ENCODE peak calls at places on chromosomes 3 and 15, in seven cellular contexts. One of them, this sample, is unnamed.

GRCh38 chr3:104909721-104910120 is 457.0 kb upstream of the ALCAM start:
- DNase-seq in HepG2: no peak
- DNase-seq in SK-N-SH: no peak
- DNase-seq in GM12878: no peak
- DNase-seq in HCT116: no peak
- DNase-seq in K562: no peak
- DNase-seq in H1: no peak
- DNase-seq in this sample: no peak

GRCh38 chr15:82047493-82048446 is 2.0 kb upstream of the MEX3B start:
- DNase-seq in K562: no peak
- DNase-seq in GM12878: no peak
- DNase-seq in H1: no peak
- DNase-seq in SK-N-SH: no peak
- DNase-seq in HCT116: no peak
- DNase-seq in HepG2: no peak
- DNase-seq in this sample: peak

GRCh38 chr3:78204977-78205376 is 1165.1 kb downstream of the ROBO2 start:
- DNase-seq in K562: no peak
- DNase-seq in H1: no peak
- DNase-seq in SK-N-SH: no peak
- DNase-seq in HCT116: no peak
- DNase-seq in HepG2: peak
- DNase-seq in GM12878: no peak
- DNase-seq in this sample: no peak

GRCh38 chr15:27673766-27674445 is 425.2 kb downstream of the OCA2 start:
- DNase-seq in HepG2: no peak
- DNase-seq in HCT116: no peak
- DNase-seq in K562: no peak
- DNase-seq in H1: no peak
- DNase-seq in SK-N-SH: no peak
- DNase-seq in GM12878: no peak
- DNase-seq in this sample: no peak

GRCh38 chr3:127491909-127492308 is 98.6 kb downstream of the TPRA1 start:
- DNase-seq in HepG2: no peak
- DNase-seq in SK-N-SH: no peak
- DNase-seq in H1: no peak
- DNase-seq in K562: no peak
- DNase-seq in GM12878: no peak
- DNase-seq in HCT116: no peak
- DNase-seq in this sample: no peak

GRCh38 chr3:185473290-185473815 is 25.5 kb downstream of the TMEM41A start:
- DNase-seq in HepG2: no peak
- DNase-seq in H1: no peak
- DNase-seq in GM12878: no peak
- DNase-seq in K562: peak
- DNase-seq in HCT116: peak
- DNase-seq in SK-N-SH: no peak
- DNase-seq in this sample: no peak

GRCh38 chr3:36859494-36859893 is 85.4 kb downstream of the TRANK1 start:
- DNase-seq in H1: no peak
- DNase-seq in K562: no peak
- DNase-seq in HCT116: no peak
- DNase-seq in GM12878: no peak
- DNase-seq in HepG2: no peak
- DNase-seq in SK-N-SH: no peak
- DNase-seq in this sample: no peak

GRCh38 chr3:70824785-70825184 is 512.3 kb upstream of the MDFIC2 start:
- DNase-seq in HepG2: no peak
- DNase-seq in SK-N-SH: no peak
- DNase-seq in HCT116: no peak
- DNase-seq in GM12878: no peak
- DNase-seq in H1: no peak
- DNase-seq in K562: no peak
- DNase-seq in this sample: no peak

GRCh38 chr3:69210068-69210730 is 87.8 kb upstream of the LMOD3 start:
- DNase-seq in HCT116: no peak
- DNase-seq in K562: no peak
- DNase-seq in GM12878: no peak
- DNase-seq in H1: no peak
- DNase-seq in HepG2: no peak
- DNase-seq in SK-N-SH: no peak
- DNase-seq in this sample: peak

GRCh38 chr3:157081681-157082210 is 78.2 kb downstream of the CCNL1 start:
- DNase-seq in HCT116: peak
- DNase-seq in HepG2: peak
- DNase-seq in H1: peak
- DNase-seq in GM12878: no peak
- DNase-seq in SK-N-SH: peak
- DNase-seq in K562: peak
- DNase-seq in this sample: peak

GRCh38 chr3:156816091-156816793 is 9.9 kb upstream of the LEKR1 start:
- DNase-seq in HepG2: no peak
- DNase-seq in H1: no peak
- DNase-seq in SK-N-SH: no peak
- DNase-seq in GM12878: no peak
- DNase-seq in K562: no peak
- DNase-seq in HCT116: no peak
- DNase-seq in this sample: no peak

GRCh38 chr3:172321035-172321434 is 127.2 kb downstream of the GHSR start:
- DNase-seq in K562: no peak
- DNase-seq in HepG2: peak
- DNase-seq in H1: no peak
- DNase-seq in HCT116: no peak
- DNase-seq in SK-N-SH: no peak
- DNase-seq in GM12878: peak
- DNase-seq in this sample: peak

GRCh38 chr3:27675287-27675686 is 46.8 kb downstream of the EOMES start:
- DNase-seq in HepG2: no peak
- DNase-seq in K562: no peak
- DNase-seq in GM12878: no peak
- DNase-seq in SK-N-SH: no peak
- DNase-seq in H1: no peak
- DNase-seq in HCT116: no peak
- DNase-seq in this sample: no peak

GRCh38 chr3:196600359-196600758 is 31.9 kb downstream of the FBXO45 start:
- DNase-seq in SK-N-SH: no peak
- DNase-seq in HepG2: no peak
- DNase-seq in K562: no peak
- DNase-seq in HCT116: no peak
- DNase-seq in H1: no peak
- DNase-seq in GM12878: no peak
- DNase-seq in this sample: no peak
- TF ChIP-seq JUND in SK-N-SH: no peak
- TF ChIP-seq JUND in HepG2: no peak
- TF ChIP-seq JUND in K562: no peak
- TF ChIP-seq JUND in HCT116: no peak
- TF ChIP-seq JUND in H1: no peak
- TF ChIP-seq JUND in GM12878: no peak
- TF ChIP-seq JUND in this sample: no peak

GRCh38 chr15:52797625-52798501 is 7.7 kb upstream of the ONECUT1 start:
- DNase-seq in K562: no peak
- DNase-seq in HCT116: no peak
- DNase-seq in HepG2: no peak
- DNase-seq in H1: no peak
- DNase-seq in SK-N-SH: no peak
- DNase-seq in GM12878: no peak
- DNase-seq in this sample: no peak

GRCh38 chr15:52799145-52799811 is 9.1 kb upstream of the ONECUT1 start:
- DNase-seq in H1: no peak
- DNase-seq in SK-N-SH: no peak
- DNase-seq in K562: no peak
- DNase-seq in HepG2: no peak
- DNase-seq in GM12878: no peak
- DNase-seq in HCT116: no peak
- DNase-seq in this sample: no peak

GRCh38 chr15:52796228-52796521 is 6.0 kb upstream of the ONECUT1 start:
- DNase-seq in GM12878: no peak
- DNase-seq in HepG2: no peak
- DNase-seq in SK-N-SH: no peak
- DNase-seq in HCT116: no peak
- DNase-seq in K562: no peak
- DNase-seq in H1: no peak
- DNase-seq in this sample: no peak

GRCh38 chr15:52796742-52797515 is 6.8 kb upstream of the ONECUT1 start:
- DNase-seq in HCT116: no peak
- DNase-seq in SK-N-SH: no peak
- DNase-seq in GM12878: no peak
- DNase-seq in K562: no peak
- DNase-seq in HepG2: no peak
- DNase-seq in H1: no peak
- DNase-seq in this sample: no peak

GRCh38 chr15:52798529-52799101 is 8.5 kb upstream of the ONECUT1 start:
- DNase-seq in H1: no peak
- DNase-seq in GM12878: no peak
- DNase-seq in SK-N-SH: no peak
- DNase-seq in HepG2: no peak
- DNase-seq in K562: no peak
- DNase-seq in HCT116: no peak
- DNase-seq in this sample: no peak
- TF ChIP-seq JUND in H1: no peak
- TF ChIP-seq JUND in GM12878: no peak
- TF ChIP-seq JUND in SK-N-SH: no peak
- TF ChIP-seq JUND in HepG2: no peak
- TF ChIP-seq JUND in K562: no peak
- TF ChIP-seq JUND in HCT116: no peak
- TF ChIP-seq JUND in this sample: no peak

GRCh38 chr3:129936757-129937156 is 37.8 kb upstream of the TRH start:
- DNase-seq in K562: peak
- DNase-seq in HepG2: peak
- DNase-seq in SK-N-SH: no peak
- DNase-seq in H1: no peak
- DNase-seq in HCT116: no peak
- DNase-seq in GM12878: no peak
- DNase-seq in this sample: no peak
- TF ChIP-seq JUND in K562: no peak
- TF ChIP-seq JUND in HepG2: no peak
- TF ChIP-seq JUND in SK-N-SH: no peak
- TF ChIP-seq JUND in H1: no peak
- TF ChIP-seq JUND in HCT116: no peak
- TF ChIP-seq JUND in GM12878: no peak
- TF ChIP-seq JUND in this sample: no peak

GRCh38 chr3:58588030-58588614 is 10.9 kb upstream of the FAM107A start:
- DNase-seq in GM12878: no peak
- DNase-seq in SK-N-SH: no peak
- DNase-seq in HCT116: no peak
- DNase-seq in H1: no peak
- DNase-seq in K562: peak
- DNase-seq in HepG2: no peak
- DNase-seq in this sample: peak
- TF ChIP-seq JUND in GM12878: no peak
- TF ChIP-seq JUND in SK-N-SH: no peak
- TF ChIP-seq JUND in HCT116: no peak
- TF ChIP-seq JUND in H1: no peak
- TF ChIP-seq JUND in K562: no peak
- TF ChIP-seq JUND in HepG2: no peak
- TF ChIP-seq JUND in this sample: no peak

DNA sequence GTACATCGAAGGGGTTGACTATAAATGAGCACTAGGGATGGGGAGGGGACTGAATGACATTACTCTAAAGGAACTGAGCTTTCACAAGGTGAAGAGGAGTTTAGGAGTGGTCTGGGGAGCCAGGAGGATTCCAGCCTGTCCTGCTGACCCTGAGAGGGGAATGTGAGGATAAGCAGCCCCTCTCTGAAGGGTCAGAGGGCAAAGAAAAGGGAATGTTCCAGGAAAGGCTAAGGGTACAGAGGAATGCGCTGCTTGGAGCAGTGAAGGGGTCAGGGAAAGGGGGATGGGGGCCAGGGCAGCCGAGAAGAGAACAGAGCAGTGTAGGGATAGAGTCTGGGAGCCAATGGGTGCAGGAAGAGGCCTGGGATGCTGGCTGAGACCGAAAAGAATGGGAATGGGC is 28.0 kb upstream of the TPM1 start:
- DNase-seq in H1: no peak
- DNase-seq in K562: no peak
- DNase-seq in SK-N-SH: no peak
- DNase-seq in HepG2: no peak
- DNase-seq in GM12878: no peak
- DNase-seq in HCT116: no peak
- DNase-seq in this sample: no peak
- TF ChIP-seq JUND in H1: no peak
- TF ChIP-seq JUND in K562: no peak
- TF ChIP-seq JUND in SK-N-SH: no peak
- TF ChIP-seq JUND in HepG2: no peak
- TF ChIP-seq JUND in GM12878: no peak
- TF ChIP-seq JUND in HCT116: no peak
- TF ChIP-seq JUND in this sample: no peak

This sample was measured in T47D.